ENCODE peak calls at places on chromosomes 11 and 22, in nine cellular contexts. One of them, this sample, is unnamed.
A peak's percentile ranks its signal among the peaks of the same experiment; 100 is the strongest.

GRCh38 chr22:47322854-47323253 is 560.4 kb downstream of the TBC1D22A start:
- DNase-seq in activated gamma-delta T cell treated with Interleukin-2 at 50 U/mL for 16 hours: no peak
- DNase-seq in cerebellar cortex: no peak
- DNase-seq in amniotic epithelial cell: no peak
- DNase-seq in HCT116: no peak
- DNase-seq in AG08396: no peak
- DNase-seq in memory B cell: no peak
- DNase-seq in activated naive CD4-positive, alpha-beta T cell treated with anti-CD3 and anti-CD28 coated beads, Interleukin-2, amount 50 U/mL, for 72 hours: no peak
- DNase-seq in foreskin melanocyte: no peak
- DNase-seq in this sample: no peak

GRCh38 chr11:41943671-41944070 is 484.2 kb upstream of the LRRC4C start:
- DNase-seq in cerebellar cortex: no peak
- DNase-seq in activated gamma-delta T cell treated with Interleukin-2 at 50 U/mL for 16 hours: no peak
- DNase-seq in activated naive CD4-positive, alpha-beta T cell treated with anti-CD3 and anti-CD28 coated beads, Interleukin-2, amount 50 U/mL, for 72 hours: no peak
- DNase-seq in AG08396: no peak
- DNase-seq in amniotic epithelial cell: no peak
- DNase-seq in foreskin melanocyte: no peak
- DNase-seq in memory B cell: no peak
- DNase-seq in HCT116: no peak
- DNase-seq in this sample: no peak

GRCh38 chr11:48064306-48064705 is 83.9 kb downstream of the PTPRJ start:
- DNase-seq in cerebellar cortex: no peak
- DNase-seq in memory B cell: no peak
- DNase-seq in amniotic epithelial cell: peak; percentile 73
- DNase-seq in AG08396: peak; percentile 62
- DNase-seq in activated gamma-delta T cell treated with Interleukin-2 at 50 U/mL for 16 hours: no peak
- DNase-seq in activated naive CD4-positive, alpha-beta T cell treated with anti-CD3 and anti-CD28 coated beads, Interleukin-2, amount 50 U/mL, for 72 hours: no peak
- DNase-seq in HCT116: no peak
- DNase-seq in foreskin melanocyte: no peak
- DNase-seq in this sample: peak; percentile 60

GRCh38 chr11:112518371-112518770 is 257.7 kb upstream of the PLET1 start:
- DNase-seq in memory B cell: no peak
- DNase-seq in amniotic epithelial cell: no peak
- DNase-seq in activated naive CD4-positive, alpha-beta T cell treated with anti-CD3 and anti-CD28 coated beads, Interleukin-2, amount 50 U/mL, for 72 hours: no peak
- DNase-seq in foreskin melanocyte: no peak
- DNase-seq in activated gamma-delta T cell treated with Interleukin-2 at 50 U/mL for 16 hours: no peak
- DNase-seq in cerebellar cortex: no peak
- DNase-seq in HCT116: no peak
- DNase-seq in AG08396: no peak
- DNase-seq in this sample: no peak

GRCh38 chr11:12831471-12832202 is 157.4 kb downstream of the TEAD1 start:
- DNase-seq in amniotic epithelial cell: no peak
- DNase-seq in activated naive CD4-positive, alpha-beta T cell treated with anti-CD3 and anti-CD28 coated beads, Interleukin-2, amount 50 U/mL, for 72 hours: no peak
- DNase-seq in cerebellar cortex: no peak
- DNase-seq in activated gamma-delta T cell treated with Interleukin-2 at 50 U/mL for 16 hours: no peak
- DNase-seq in HCT116: no peak
- DNase-seq in AG08396: no peak
- DNase-seq in memory B cell: no peak
- DNase-seq in foreskin melanocyte: no peak
- DNase-seq in this sample: no peak

GRCh38 chr11:38476808-38477565 is 1879.0 kb upstream of the RAG2 start:
- DNase-seq in AG08396: no peak
- DNase-seq in amniotic epithelial cell: peak; percentile 0
- DNase-seq in activated naive CD4-positive, alpha-beta T cell treated with anti-CD3 and anti-CD28 coated beads, Interleukin-2, amount 50 U/mL, for 72 hours: no peak
- DNase-seq in cerebellar cortex: no peak
- DNase-seq in activated gamma-delta T cell treated with Interleukin-2 at 50 U/mL for 16 hours: no peak
- DNase-seq in memory B cell: no peak
- DNase-seq in foreskin melanocyte: no peak
- DNase-seq in HCT116: no peak
- DNase-seq in this sample: no peak

GRCh38 chr22:47629791-47630655 is 867.6 kb downstream of the TBC1D22A start:
- DNase-seq in AG08396: no peak
- DNase-seq in HCT116: no peak
- DNase-seq in foreskin melanocyte: no peak
- DNase-seq in memory B cell: no peak
- DNase-seq in activated naive CD4-positive, alpha-beta T cell treated with anti-CD3 and anti-CD28 coated beads, Interleukin-2, amount 50 U/mL, for 72 hours: no peak
- DNase-seq in activated gamma-delta T cell treated with Interleukin-2 at 50 U/mL for 16 hours: no peak
- DNase-seq in amniotic epithelial cell: no peak
- DNase-seq in cerebellar cortex: no peak
- DNase-seq in this sample: no peak

GRCh38 chr11:24437123-24437522 is 59.7 kb upstream of the LUZP2 start:
- DNase-seq in AG08396: no peak
- DNase-seq in foreskin melanocyte: no peak
- DNase-seq in cerebellar cortex: no peak
- DNase-seq in activated gamma-delta T cell treated with Interleukin-2 at 50 U/mL for 16 hours: no peak
- DNase-seq in memory B cell: no peak
- DNase-seq in activated naive CD4-positive, alpha-beta T cell treated with anti-CD3 and anti-CD28 coated beads, Interleukin-2, amount 50 U/mL, for 72 hours: no peak
- DNase-seq in HCT116: no peak
- DNase-seq in amniotic epithelial cell: no peak
- DNase-seq in this sample: no peak

GRCh38 chr22:20488946-20489345 is 6.6 kb downstream of the KLHL22 start:
- DNase-seq in HCT116: no peak
- DNase-seq in memory B cell: no peak
- DNase-seq in activated naive CD4-positive, alpha-beta T cell treated with anti-CD3 and anti-CD28 coated beads, Interleukin-2, amount 50 U/mL, for 72 hours: no peak
- DNase-seq in cerebellar cortex: no peak
- DNase-seq in activated gamma-delta T cell treated with Interleukin-2 at 50 U/mL for 16 hours: no peak
- DNase-seq in AG08396: no peak
- DNase-seq in amniotic epithelial cell: no peak
- DNase-seq in foreskin melanocyte: no peak
- DNase-seq in this sample: no peak

GRCh38 chr22:21940521-21940920 is 12.1 kb downstream of the PPM1F start:
- DNase-seq in activated gamma-delta T cell treated with Interleukin-2 at 50 U/mL for 16 hours: no peak
- DNase-seq in activated naive CD4-positive, alpha-beta T cell treated with anti-CD3 and anti-CD28 coated beads, Interleukin-2, amount 50 U/mL, for 72 hours: no peak
- DNase-seq in HCT116: no peak
- DNase-seq in AG08396: no peak
- DNase-seq in foreskin melanocyte: no peak
- DNase-seq in cerebellar cortex: no peak
- DNase-seq in amniotic epithelial cell: no peak
- DNase-seq in memory B cell: no peak
- DNase-seq in this sample: no peak

GRCh38 chr22:24066260-24066659 is 55.2 kb downstream of the CABIN1 start:
- DNase-seq in activated naive CD4-positive, alpha-beta T cell treated with anti-CD3 and anti-CD28 coated beads, Interleukin-2, amount 50 U/mL, for 72 hours: no peak
- DNase-seq in foreskin melanocyte: no peak
- DNase-seq in memory B cell: no peak
- DNase-seq in AG08396: peak; percentile 45
- DNase-seq in cerebellar cortex: no peak
- DNase-seq in activated gamma-delta T cell treated with Interleukin-2 at 50 U/mL for 16 hours: no peak
- DNase-seq in amniotic epithelial cell: no peak
- DNase-seq in HCT116: no peak
- DNase-seq in this sample: no peak

GRCh38 chr11:82521427-82521826 is 212.2 kb downstream of the FAM181B start:
- DNase-seq in memory B cell: no peak
- DNase-seq in activated gamma-delta T cell treated with Interleukin-2 at 50 U/mL for 16 hours: no peak
- DNase-seq in AG08396: no peak
- DNase-seq in HCT116: no peak
- DNase-seq in foreskin melanocyte: no peak
- DNase-seq in amniotic epithelial cell: no peak
- DNase-seq in cerebellar cortex: no peak
- DNase-seq in activated naive CD4-positive, alpha-beta T cell treated with anti-CD3 and anti-CD28 coated beads, Interleukin-2, amount 50 U/mL, for 72 hours: no peak
- DNase-seq in this sample: no peak

GRCh38 chr11:46930089-46930488 is 6.5 kb upstream of the CSTPP1 start:
- DNase-seq in AG08396: no peak
- DNase-seq in activated naive CD4-positive, alpha-beta T cell treated with anti-CD3 and anti-CD28 coated beads, Interleukin-2, amount 50 U/mL, for 72 hours: no peak
- DNase-seq in HCT116: no peak
- DNase-seq in cerebellar cortex: no peak
- DNase-seq in foreskin melanocyte: no peak
- DNase-seq in activated gamma-delta T cell treated with Interleukin-2 at 50 U/mL for 16 hours: no peak
- DNase-seq in amniotic epithelial cell: peak; percentile 78
- DNase-seq in memory B cell: no peak
- DNase-seq in this sample: no peak

GRCh38 chr11:116691779-116692178 is 81.0 kb downstream of the BUD13 start:
- DNase-seq in activated gamma-delta T cell treated with Interleukin-2 at 50 U/mL for 16 hours: peak; percentile 51
- DNase-seq in activated naive CD4-positive, alpha-beta T cell treated with anti-CD3 and anti-CD28 coated beads, Interleukin-2, amount 50 U/mL, for 72 hours: no peak
- DNase-seq in HCT116: peak; percentile 6
- DNase-seq in cerebellar cortex: peak; percentile 62
- DNase-seq in foreskin melanocyte: no peak
- DNase-seq in amniotic epithelial cell: no peak
- DNase-seq in AG08396: peak; percentile 78
- DNase-seq in memory B cell: peak; percentile 59
- DNase-seq in this sample: peak; percentile 85

GRCh38 chr22:20111045-20111688 is 4.7 kb upstream of the RANBP1 start:
- DNase-seq in activated gamma-delta T cell treated with Interleukin-2 at 50 U/mL for 16 hours: peak; percentile 37
- DNase-seq in cerebellar cortex: peak; percentile 54
- DNase-seq in activated naive CD4-positive, alpha-beta T cell treated with anti-CD3 and anti-CD28 coated beads, Interleukin-2, amount 50 U/mL, for 72 hours: no peak
- DNase-seq in amniotic epithelial cell: peak; percentile 13
- DNase-seq in foreskin melanocyte: no peak
- DNase-seq in HCT116: peak; percentile 51
- DNase-seq in memory B cell: no peak
- DNase-seq in AG08396: peak; percentile 54
- DNase-seq in this sample: peak; percentile 42

GRCh38 chr11:9208726-9209501 is 56.2 kb downstream of the DENND5A start:
- DNase-seq in amniotic epithelial cell: peak; percentile 32
- DNase-seq in AG08396: no peak
- DNase-seq in memory B cell: no peak
- DNase-seq in activated naive CD4-positive, alpha-beta T cell treated with anti-CD3 and anti-CD28 coated beads, Interleukin-2, amount 50 U/mL, for 72 hours: no peak
- DNase-seq in activated gamma-delta T cell treated with Interleukin-2 at 50 U/mL for 16 hours: no peak
- DNase-seq in HCT116: no peak
- DNase-seq in cerebellar cortex: no peak
- DNase-seq in foreskin melanocyte: no peak
- DNase-seq in this sample: no peak

GRCh38 chr11:63099555-63099954 is 44.5 kb downstream of the SLC22A24 start:
- DNase-seq in activated gamma-delta T cell treated with Interleukin-2 at 50 U/mL for 16 hours: no peak
- DNase-seq in amniotic epithelial cell: no peak
- DNase-seq in HCT116: no peak
- DNase-seq in cerebellar cortex: no peak
- DNase-seq in activated naive CD4-positive, alpha-beta T cell treated with anti-CD3 and anti-CD28 coated beads, Interleukin-2, amount 50 U/mL, for 72 hours: no peak
- DNase-seq in AG08396: no peak
- DNase-seq in memory B cell: no peak
- DNase-seq in foreskin melanocyte: no peak
- DNase-seq in this sample: no peak